ENCODE peak calls at places on chromosomes 4 and X, in eight cellular contexts. One of them, this sample, is unnamed. For H3K36me3, the result is how much of the 10 kb centered on the place peaks cover.

GRCh38 chrX:103362504-103362903 is 6.2 kb downstream of the TCEAL9 start:
- DNase-seq in tibial nerve: no peak
- DNase-seq in BE2C: no peak
- DNase-seq in pancreas: no peak
- DNase-seq in CD8-positive, alpha-beta T cell: no peak
- DNase-seq in endodermal cell: no peak
- DNase-seq in mucosa of descending colon: no peak
- DNase-seq in uterus: no peak
- DNase-seq in this sample: no peak

GRCh38 chr4:4673070-4673469 is 131.2 kb upstream of the STX18 start:
- DNase-seq in tibial nerve: no peak
- DNase-seq in endodermal cell: peak
- DNase-seq in CD8-positive, alpha-beta T cell: no peak
- DNase-seq in uterus: no peak
- DNase-seq in mucosa of descending colon: peak
- DNase-seq in pancreas: no peak
- DNase-seq in BE2C: peak
- DNase-seq in this sample: peak

GRCh38 chr4:166197166-166197565 is 324.1 kb downstream of the TLL1 start:
- DNase-seq in uterus: no peak
- DNase-seq in CD8-positive, alpha-beta T cell: no peak
- DNase-seq in tibial nerve: no peak
- DNase-seq in BE2C: no peak
- DNase-seq in endodermal cell: no peak
- DNase-seq in mucosa of descending colon: no peak
- DNase-seq in pancreas: no peak
- DNase-seq in this sample: no peak

GRCh38 chr4:163343604-163344146 is at the start of gene NPY5R:
- DNase-seq in CD8-positive, alpha-beta T cell: no peak
- DNase-seq in tibial nerve: no peak
- DNase-seq in BE2C: peak
- DNase-seq in uterus: peak
- DNase-seq in endodermal cell: peak
- DNase-seq in pancreas: peak
- DNase-seq in mucosa of descending colon: peak
- DNase-seq in this sample: peak

GRCh38 chr4:169604131-169604900 is 8.1 kb downstream of the NEK1 start:
- DNase-seq in tibial nerve: no peak
- DNase-seq in mucosa of descending colon: no peak
- DNase-seq in uterus: no peak
- DNase-seq in endodermal cell: no peak
- DNase-seq in BE2C: peak
- DNase-seq in CD8-positive, alpha-beta T cell: no peak
- DNase-seq in pancreas: no peak
- DNase-seq in this sample: no peak

GRCh38 chr4:8793571-8794160 is 78.0 kb downstream of the HMX1 start:
- DNase-seq in mucosa of descending colon: no peak
- DNase-seq in endodermal cell: no peak
- DNase-seq in pancreas: peak
- DNase-seq in CD8-positive, alpha-beta T cell: no peak
- DNase-seq in tibial nerve: no peak
- DNase-seq in BE2C: no peak
- DNase-seq in uterus: no peak
- DNase-seq in this sample: no peak

GRCh38 chr4:136329042-136329662 is 1203.1 kb downstream of the PCDH18 start:
- DNase-seq in uterus: no peak
- DNase-seq in pancreas: no peak
- DNase-seq in tibial nerve: no peak
- DNase-seq in mucosa of descending colon: no peak
- DNase-seq in BE2C: no peak
- DNase-seq in endodermal cell: peak
- DNase-seq in CD8-positive, alpha-beta T cell: no peak
- DNase-seq in this sample: no peak

GRCh38 chr4:182155806-182156205 is 87.4 kb upstream of the TENM3 start:
- DNase-seq in CD8-positive, alpha-beta T cell: no peak
- DNase-seq in mucosa of descending colon: no peak
- DNase-seq in uterus: no peak
- DNase-seq in pancreas: no peak
- DNase-seq in endodermal cell: no peak
- DNase-seq in tibial nerve: no peak
- DNase-seq in BE2C: no peak
- DNase-seq in this sample: no peak

GRCh38 chr4:176044589-176044951 is 21.1 kb upstream of the WDR17 start:
- DNase-seq in tibial nerve: no peak
- DNase-seq in uterus: no peak
- DNase-seq in pancreas: no peak
- DNase-seq in mucosa of descending colon: no peak
- DNase-seq in endodermal cell: no peak
- DNase-seq in BE2C: no peak
- DNase-seq in CD8-positive, alpha-beta T cell: no peak
- DNase-seq in this sample: peak

GRCh38 chr4:36039031-36039430 is 205.3 kb downstream of the ARAP2 start:
- DNase-seq in BE2C: no peak
- DNase-seq in CD8-positive, alpha-beta T cell: no peak
- DNase-seq in endodermal cell: no peak
- DNase-seq in uterus: no peak
- DNase-seq in pancreas: no peak
- DNase-seq in tibial nerve: no peak
- DNase-seq in mucosa of descending colon: no peak
- DNase-seq in this sample: no peak

GRCh38 chr4:113278324-113278934 is 229.0 kb downstream of the ANK2 start:
- DNase-seq in BE2C: peak
- DNase-seq in mucosa of descending colon: peak
- DNase-seq in CD8-positive, alpha-beta T cell: peak
- DNase-seq in uterus: peak
- DNase-seq in pancreas: no peak
- DNase-seq in endodermal cell: peak
- DNase-seq in tibial nerve: peak
- DNase-seq in this sample: peak

GRCh38 chrX:9626379-9626778 is 139.3 kb downstream of the GPR143 start:
- DNase-seq in endodermal cell: no peak
- DNase-seq in uterus: no peak
- DNase-seq in tibial nerve: no peak
- DNase-seq in mucosa of descending colon: no peak
- DNase-seq in pancreas: no peak
- DNase-seq in BE2C: no peak
- DNase-seq in CD8-positive, alpha-beta T cell: no peak
- DNase-seq in this sample: no peak

GRCh38 chrX:54534271-54534670 is 4.3 kb downstream of the GNL3L start:
- DNase-seq in mucosa of descending colon: no peak
- DNase-seq in pancreas: no peak
- DNase-seq in uterus: no peak
- DNase-seq in BE2C: no peak
- DNase-seq in CD8-positive, alpha-beta T cell: no peak
- DNase-seq in tibial nerve: no peak
- DNase-seq in endodermal cell: no peak
- DNase-seq in this sample: no peak

GRCh38 chrX:25275159-25275558 is 259.4 kb upstream of the ARX start:
- DNase-seq in endodermal cell: no peak
- DNase-seq in CD8-positive, alpha-beta T cell: no peak
- DNase-seq in pancreas: no peak
- DNase-seq in BE2C: peak
- DNase-seq in mucosa of descending colon: no peak
- DNase-seq in uterus: no peak
- DNase-seq in tibial nerve: no peak
- DNase-seq in this sample: no peak

GRCh38 chr4:177163532-177163931 is 146.1 kb upstream of the NEIL3 start:
- DNase-seq in BE2C: no peak
- DNase-seq in pancreas: no peak
- DNase-seq in uterus: no peak
- DNase-seq in mucosa of descending colon: no peak
- DNase-seq in endodermal cell: no peak
- DNase-seq in tibial nerve: no peak
- DNase-seq in CD8-positive, alpha-beta T cell: no peak
- DNase-seq in this sample: no peak

GRCh38 chr4:10527438-10527837 is 70.2 kb upstream of the ZNF518B start:
- DNase-seq in pancreas: no peak
- DNase-seq in BE2C: no peak
- DNase-seq in uterus: no peak
- DNase-seq in endodermal cell: no peak
- DNase-seq in tibial nerve: no peak
- DNase-seq in CD8-positive, alpha-beta T cell: no peak
- DNase-seq in mucosa of descending colon: no peak
- DNase-seq in this sample: no peak

GRCh38 chr4:39279416-39279815 is 86.7 kb downstream of the RFC1 start:
- DNase-seq in uterus: no peak
- DNase-seq in mucosa of descending colon: no peak
- DNase-seq in BE2C: no peak
- DNase-seq in CD8-positive, alpha-beta T cell: no peak
- DNase-seq in tibial nerve: no peak
- DNase-seq in endodermal cell: no peak
- DNase-seq in pancreas: no peak
- DNase-seq in this sample: no peak

GRCh38 chrX:129637217-129638109 is 17.3 kb downstream of the APLN start:
- DNase-seq in mucosa of descending colon: peak
- DNase-seq in CD8-positive, alpha-beta T cell: peak
- DNase-seq in pancreas: no peak
- DNase-seq in uterus: peak
- DNase-seq in tibial nerve: peak
- DNase-seq in BE2C: peak
- DNase-seq in endodermal cell: peak
- DNase-seq in this sample: peak

GRCh38 chr4:151315212-151315886 is 10.1 kb downstream of the SH3D19 start:
- DNase-seq in uterus: no peak
- DNase-seq in pancreas: no peak
- DNase-seq in BE2C: no peak
- DNase-seq in mucosa of descending colon: no peak
- DNase-seq in endodermal cell: no peak
- DNase-seq in tibial nerve: no peak
- DNase-seq in CD8-positive, alpha-beta T cell: no peak
- DNase-seq in this sample: no peak

GRCh38 chr4:52752921-52753320 is 1.7 kb upstream of the ERVMER34-1 start:
- DNase-seq in pancreas: no peak
- DNase-seq in endodermal cell: no peak
- DNase-seq in BE2C: no peak
- DNase-seq in CD8-positive, alpha-beta T cell: no peak
- DNase-seq in mucosa of descending colon: no peak
- DNase-seq in tibial nerve: no peak
- DNase-seq in uterus: no peak
- DNase-seq in this sample: no peak

GRCh38 chr4:102169345-102169744 is 175.9 kb downstream of the SLC39A8 start:
- DNase-seq in mucosa of descending colon: no peak
- DNase-seq in BE2C: peak
- DNase-seq in CD8-positive, alpha-beta T cell: no peak
- DNase-seq in endodermal cell: peak
- DNase-seq in tibial nerve: no peak
- DNase-seq in pancreas: no peak
- DNase-seq in uterus: no peak
- DNase-seq in this sample: no peak

GRCh38 chr4:185204238-185204910 is 574 bp upstream of the CFAP97 start:
- DNase-seq in mucosa of descending colon: no peak
- DNase-seq in BE2C: no peak
- DNase-seq in tibial nerve: no peak
- DNase-seq in CD8-positive, alpha-beta T cell: no peak
- DNase-seq in endodermal cell: no peak
- DNase-seq in pancreas: no peak
- DNase-seq in uterus: no peak
- DNase-seq in this sample: no peak

GRCh38 chr4:4256799-4257198 is 8.8 kb upstream of the TMEM128 start:
- DNase-seq in CD8-positive, alpha-beta T cell: peak
- DNase-seq in tibial nerve: no peak
- DNase-seq in endodermal cell: peak
- DNase-seq in BE2C: no peak
- DNase-seq in mucosa of descending colon: no peak
- DNase-seq in uterus: no peak
- DNase-seq in pancreas: no peak
- DNase-seq in this sample: no peak

GRCh38 chrX:105981772-105982485 is 56.6 kb downstream of the SERPINA7 start:
- DNase-seq in CD8-positive, alpha-beta T cell: no peak
- DNase-seq in tibial nerve: no peak
- DNase-seq in mucosa of descending colon: no peak
- DNase-seq in BE2C: no peak
- DNase-seq in uterus: no peak
- DNase-seq in endodermal cell: no peak
- DNase-seq in pancreas: peak
- DNase-seq in this sample: no peak
- H3K36me3 ChIP-seq in CD8-positive, alpha-beta T cell: under half
- H3K36me3 ChIP-seq in tibial nerve: under half
- H3K36me3 ChIP-seq in mucosa of descending colon: under half
- H3K36me3 ChIP-seq in BE2C: under half
- H3K36me3 ChIP-seq in uterus: under half
- H3K36me3 ChIP-seq in endodermal cell: under half
- H3K36me3 ChIP-seq in pancreas: under half
- H3K36me3 ChIP-seq in this sample: under half

DNA sequence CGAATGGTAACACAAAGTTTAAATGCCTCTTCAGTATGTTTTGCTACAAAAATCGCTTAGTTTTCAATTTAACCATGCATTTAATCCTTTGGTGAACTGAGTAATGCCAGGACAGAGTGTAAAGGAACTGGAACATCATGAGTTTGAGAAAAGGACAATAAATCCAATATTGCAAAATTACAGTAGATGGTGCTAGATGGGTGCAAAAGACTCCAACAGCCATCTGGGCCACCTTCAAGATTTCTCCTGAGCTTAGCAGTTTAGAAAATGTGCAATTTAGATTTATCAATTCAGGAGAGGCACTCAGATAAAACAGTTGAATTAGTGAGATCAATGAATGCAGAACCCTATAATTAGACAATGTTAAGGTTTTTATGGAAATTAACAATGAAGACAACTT is 33.2 kb upstream of the MID1IP1 start:
- DNase-seq in BE2C: no peak
- DNase-seq in uterus: no peak
- DNase-seq in endodermal cell: no peak
- DNase-seq in pancreas: no peak
- DNase-seq in mucosa of descending colon: peak
- DNase-seq in tibial nerve: no peak
- DNase-seq in CD8-positive, alpha-beta T cell: peak
- DNase-seq in this sample: peak
- TF ChIP-seq CTCF in BE2C: peak
- TF ChIP-seq CTCF in uterus: peak
- TF ChIP-seq CTCF in endodermal cell: no peak
- TF ChIP-seq CTCF in pancreas: no peak
- TF ChIP-seq CTCF in mucosa of descending colon: no peak
- TF ChIP-seq CTCF in tibial nerve: peak
- TF ChIP-seq CTCF in CD8-positive, alpha-beta T cell: peak
- TF ChIP-seq CTCF in this sample: no peak

GRCh38 chr4:56930638-56931037 is 22.9 kb downstream of the REST start:
- DNase-seq in endodermal cell: no peak
- DNase-seq in mucosa of descending colon: no peak
- DNase-seq in uterus: no peak
- DNase-seq in BE2C: no peak
- DNase-seq in tibial nerve: no peak
- DNase-seq in CD8-positive, alpha-beta T cell: no peak
- DNase-seq in pancreas: no peak
- DNase-seq in this sample: no peak

GRCh38 chr4:56931924-56932323 is 24.2 kb downstream of the REST start:
- DNase-seq in pancreas: no peak
- DNase-seq in endodermal cell: no peak
- DNase-seq in tibial nerve: no peak
- DNase-seq in uterus: no peak
- DNase-seq in CD8-positive, alpha-beta T cell: no peak
- DNase-seq in mucosa of descending colon: no peak
- DNase-seq in BE2C: no peak
- DNase-seq in this sample: no peak

GRCh38 chr4:56927196-56927595 is 19.5 kb downstream of the REST start:
- DNase-seq in CD8-positive, alpha-beta T cell: no peak
- DNase-seq in BE2C: no peak
- DNase-seq in endodermal cell: no peak
- DNase-seq in tibial nerve: no peak
- DNase-seq in pancreas: no peak
- DNase-seq in uterus: no peak
- DNase-seq in mucosa of descending colon: no peak
- DNase-seq in this sample: no peak
- H3K36me3 ChIP-seq in CD8-positive, alpha-beta T cell: under half
- H3K36me3 ChIP-seq in BE2C: under half
- H3K36me3 ChIP-seq in endodermal cell: half or more
- H3K36me3 ChIP-seq in tibial nerve: under half
- H3K36me3 ChIP-seq in pancreas: under half
- H3K36me3 ChIP-seq in uterus: under half
- H3K36me3 ChIP-seq in mucosa of descending colon: under half
- H3K36me3 ChIP-seq in this sample: under half

GRCh38 chrX:48541140-48541814 is 1.8 kb downstream of the TBC1D25 start:
- DNase-seq in endodermal cell: no peak
- DNase-seq in CD8-positive, alpha-beta T cell: peak
- DNase-seq in tibial nerve: no peak
- DNase-seq in BE2C: no peak
- DNase-seq in pancreas: no peak
- DNase-seq in uterus: no peak
- DNase-seq in mucosa of descending colon: no peak
- DNase-seq in this sample: no peak
- TF ChIP-seq CTCF in endodermal cell: no peak
- TF ChIP-seq CTCF in CD8-positive, alpha-beta T cell: no peak
- TF ChIP-seq CTCF in tibial nerve: no peak
- TF ChIP-seq CTCF in BE2C: no peak
- TF ChIP-seq CTCF in pancreas: no peak
- TF ChIP-seq CTCF in uterus: no peak
- TF ChIP-seq CTCF in mucosa of descending colon: no peak
- TF ChIP-seq CTCF in this sample: no peak

This sample was measured in testis.